ENCODE peak calls at places on chromosomes 4 and X, in seven cellular contexts. O is HT1080; H is D341Med; E is memory B cell; G is HTR-8/SVneo; D is activated naive CD4-positive, alpha-beta T cell treated with Interleukin-2 at 50 U/mL for 16 hours; A is ureter. L is an unnamed sample.

GRCh38 chr4:128810331-128810870 is 901 bp downstream of the JADE1 start:
- DNase-seq in O (no peak), D (peak), A (no peak), E (peak), G (no peak), H (peak), L (peak)

GRCh38 chr4:8594097-8595038 is 1.8 kb downstream of the CPZ start:
- DNase-seq in A (peak), H (peak), O (peak), D (no peak), G (peak), E (no peak), L (no peak)

GRCh38 chr4:167721574-167721973 is 370.8 kb upstream of the ANXA10 start:
- DNase-seq in H (no peak), O (peak), G (no peak), E (no peak), A (no peak), D (no peak), L (no peak)

GRCh38 chrX:107537815-107538214 is 88.4 kb downstream of the FRMPD3 start:
- DNase-seq in O (peak), A (peak), H (peak), G (no peak), D (peak), E (no peak), L (peak)

GRCh38 chr4:88006956-88007303 is 505 bp upstream of the PKD2 start:
- DNase-seq in G (no peak), O (no peak), A (no peak), D (no peak), E (no peak), H (no peak), L (no peak)

GRCh38 chrX:86604620-86605019 is 456.4 kb downstream of the DACH2 start:
- DNase-seq in D (no peak), G (no peak), E (no peak), A (no peak), O (peak), H (no peak), L (no peak)

GRCh38 chr4:16196482-16197393 is 29.5 kb downstream of the TAPT1 start:
- DNase-seq in O (peak), H (peak), G (peak), A (no peak), D (no peak), E (peak), L (no peak)

GRCh38 chr4:69133993-69134392 is 37.7 kb downstream of the UGT2B7 start:
- DNase-seq in E (no peak), G (no peak), A (no peak), O (no peak), D (no peak), H (no peak), L (no peak)

GRCh38 chrX:47241201-47242011 is 8.6 kb downstream of the USP11 start:
- DNase-seq in G (no peak), O (no peak), H (no peak), E (no peak), D (no peak), A (no peak), L (no peak)

GRCh38 chrX:129779747-129780146 is at the start of gene SASH3:
- DNase-seq in H (no peak), D (peak), G (no peak), A (no peak), O (no peak), E (peak), L (peak)

GRCh38 chr4:112234952-112235609 is 3.5 kb downstream of the AP1AR start:
- DNase-seq in D (peak), H (peak), G (peak), E (peak), A (peak), O (peak), L (peak)

GRCh38 chr4:107600456-107600855 is 119.6 kb downstream of the PAPSS1 start:
- DNase-seq in A (no peak), H (no peak), G (no peak), D (no peak), O (no peak), E (no peak), L (no peak)

GRCh38 chr4:165872443-165873297 is at the start of gene TLL1:
- DNase-seq in H (no peak), G (peak), D (no peak), E (no peak), A (no peak), O (peak), L (no peak)

GRCh38 chr4:64230709-64231310 is 178.4 kb downstream of the TECRL start:
- DNase-seq in D (no peak), G (no peak), O (no peak), A (no peak), E (no peak), H (peak), L (no peak)

GRCh38 chrX:154750301-154751120 is at the start of gene GAB3:
- DNase-seq in H (peak), A (no peak), O (no peak), D (peak), E (no peak), G (no peak), L (peak)

GRCh38 chr4:164204434-164204833 is 549.5 kb upstream of the SMIM31 start:
- DNase-seq in O (peak), H (no peak), G (peak), E (no peak), D (no peak), A (no peak), L (no peak)

GRCh38 chr4:118034061-118034785 is at the start of gene NDST3:
- DNase-seq in G (peak), A (peak), O (peak), H (peak), D (no peak), E (no peak), L (peak)

GRCh38 chrX:155148724-155149537 is 67.3 kb upstream of the VBP1 start:
- DNase-seq in D (peak), O (no peak), H (peak), E (no peak), A (no peak), G (no peak), L (peak)

GRCh38 chr4:93182722-93183121 is 645.8 kb upstream of the ATOH1 start:
- DNase-seq in G (no peak), A (no peak), D (no peak), E (no peak), O (no peak), H (no peak), L (no peak)

GRCh38 chrX:110698696-110699095 is 96.9 kb downstream of the CHRDL1 start:
- DNase-seq in A (no peak), E (no peak), G (no peak), D (no peak), H (no peak), O (no peak), L (no peak)

GRCh38 chr4:5558502-5558901 is 149.9 kb downstream of the EVC2 start:
- DNase-seq in A (no peak), H (no peak), E (no peak), G (no peak), O (no peak), D (no peak), L (no peak)

GRCh38 chr4:29311231-29311630 is 1408.9 kb upstream of the PCDH7 start:
- DNase-seq in O (peak), A (no peak), E (no peak), G (no peak), D (no peak), H (no peak), L (no peak)

GRCh38 chr4:184643726-184644125 is 5.5 kb downstream of the CASP3 start:
- DNase-seq in E (no peak), D (no peak), O (no peak), G (no peak), A (no peak), H (no peak), L (no peak)

GRCh38 chrX:81489987-81490386 is 288.1 kb downstream of the SH3BGRL start:
- DNase-seq in A (no peak), D (no peak), G (no peak), E (no peak), H (no peak), O (no peak), L (no peak)

GRCh38 chr4:95544433-95545103 is 4.2 kb downstream of the UNC5C start:
- DNase-seq in E (no peak), H (no peak), A (no peak), D (no peak), G (no peak), O (no peak), L (no peak)

GRCh38 chr4:77852892-77853495 is 9.6 kb upstream of the MRPL1 start:
- DNase-seq in A (no peak), O (no peak), H (no peak), D (peak), E (peak), G (no peak), L (peak)

GRCh38 chr4:2041234-2042130 is 17.6 kb upstream of the NAT8L start:
- DNase-seq in H (peak), A (peak), O (peak), D (peak), G (peak), E (peak), L (peak)

GRCh38 chr4:53119685-53120084 is 246.2 kb downstream of the SCFD2 start:
- DNase-seq in E (no peak), O (peak), D (no peak), H (no peak), G (peak), A (no peak), L (no peak)

GRCh38 chr4:147821555-147821954 is 89.7 kb downstream of the ARHGAP10 start:
- DNase-seq in H (no peak), E (no peak), G (no peak), O (no peak), D (no peak), A (no peak), L (no peak)

GRCh38 chr4:15493411-15493810 is 23.7 kb downstream of the CC2D2A start:
- DNase-seq in D (no peak), A (no peak), G (no peak), H (peak), E (no peak), O (no peak), L (no peak)

L was measured in activated naive CD8-positive, alpha-beta T cell treated with anti-CD3 and anti-CD28 coated beads for 36 hours.